ENCODE peak calls at places on chromosomes 2 and 18, in six cellular contexts. P, C, T, X, M and V are unnamed samples.

GRCh38 chr2:119475225-119475856 is 43.7 kb downstream of the TMEM37 start:
- DNase-seq in P (no peak), C (no peak), T (no peak), X (no peak), M (no peak), V (no peak)

GRCh38 chr2:42961385-42961800 is 169.0 kb upstream of the HAAO start:
- DNase-seq in P (peak), C (no peak), T (no peak), X (no peak), M (no peak), V (no peak)

GRCh38 chr2:159185401-159186130 is 100.9 kb downstream of the WDSUB1 start:
- DNase-seq in P (no peak), C (peak), T (peak), X (peak), M (peak), V (peak)

GRCh38 chr2:75065402-75066008 is 107.1 kb downstream of the POLE4 start:
- DNase-seq in P (no peak), C (peak), T (no peak), X (no peak), M (peak), V (peak)

GRCh38 chr2:78455586-78455985 is 569.9 kb upstream of the REG3G start:
- DNase-seq in P (no peak), C (no peak), T (no peak), X (no peak), M (no peak), V (no peak)

GRCh38 chr2:88122141-88122884 is 5.5 kb downstream of the FABP1 start:
- DNase-seq in P (no peak), C (no peak), T (no peak), X (no peak), M (no peak), V (no peak)

GRCh38 chr2:151063271-151063670 is 198.4 kb downstream of the RBM43 start:
- DNase-seq in P (no peak), C (peak), T (no peak), X (no peak), M (peak), V (peak)

GRCh38 chr2:115294999-115295398 is 852.6 kb downstream of the DPP10 start:
- DNase-seq in P (no peak), C (no peak), T (no peak), X (no peak), M (no peak), V (no peak)

GRCh38 chr2:37456479-37456878 is 112.0 kb downstream of the QPCT start:
- DNase-seq in P (no peak), C (peak), T (no peak), X (no peak), M (peak), V (no peak)

GRCh38 chr2:158239271-158239670 is 137.6 kb downstream of the UPP2 start:
- DNase-seq in P (no peak), C (peak), T (no peak), X (peak), M (no peak), V (no peak)

GRCh38 chr2:69703189-69703588 is 38.7 kb upstream of the ANXA4 start:
- DNase-seq in P (no peak), C (no peak), T (no peak), X (no peak), M (no peak), V (peak)

GRCh38 chr2:161104054-161104553 is 56.1 kb upstream of the TANK start:
- DNase-seq in P (no peak), C (no peak), T (peak), X (peak), M (peak), V (no peak)

GRCh38 chr2:124566518-124566970 is 541.5 kb downstream of the CNTNAP5 start:
- DNase-seq in P (no peak), C (no peak), T (no peak), X (peak), M (no peak), V (no peak)

GRCh38 chr2:236159778-236160170 is 8.4 kb downstream of the GBX2 start:
- DNase-seq in P (no peak), C (no peak), T (no peak), X (no peak), M (no peak), V (no peak)

GRCh38 chr18:5173216-5173615 is 23.8 kb downstream of the AKAIN1 start:
- DNase-seq in P (no peak), C (no peak), T (no peak), X (no peak), M (no peak), V (no peak)

GRCh38 chr18:644395-645004 is 13.0 kb upstream of the TYMS start:
- DNase-seq in P (no peak), C (no peak), T (no peak), X (peak), M (no peak), V (no peak)

GRCh38 chr2:29923110-29923721 is 1.8 kb upstream of the ALK start:
- DNase-seq in P (no peak), C (peak), T (peak), X (peak), M (peak), V (peak)

GRCh38 chr2:188381614-188382013 is 89.9 kb downstream of the GULP1 start:
- DNase-seq in P (no peak), C (peak), T (no peak), X (peak), M (peak), V (peak)

GRCh38 chr2:6960659-6961058 is 43.4 kb downstream of the RNF144A start:
- DNase-seq in P (no peak), C (peak), T (no peak), X (no peak), M (peak), V (peak)

GRCh38 chr2:128458438-128458837 is 139.8 kb upstream of the HS6ST1 start:
- DNase-seq in P (no peak), C (peak), T (no peak), X (peak), M (peak), V (no peak)

GRCh38 chr2:97713296-97714083 is at the start of gene ZAP70:
- DNase-seq in P (no peak), C (no peak), T (no peak), X (no peak), M (no peak), V (no peak)

GRCh38 chr18:13271512-13271911 is 53.0 kb downstream of the LDLRAD4 start:
- DNase-seq in P (no peak), C (no peak), T (no peak), X (no peak), M (no peak), V (no peak)

GRCh38 chr2:237772513-237772912 is 26.1 kb upstream of the RBM44 start:
- DNase-seq in P (no peak), C (no peak), T (no peak), X (no peak), M (no peak), V (no peak)

GRCh38 chr2:233064526-233065199 is 4.5 kb downstream of the INPP5D start:
- DNase-seq in P (no peak), C (no peak), T (no peak), X (no peak), M (no peak), V (no peak)

GRCh38 chr2:21866316-21866715 is 742.5 kb downstream of the TDRD15 start:
- DNase-seq in P (no peak), C (no peak), T (no peak), X (no peak), M (no peak), V (no peak)

GRCh38 chr18:43525149-43525548 is 247.9 kb upstream of the SYT4 start:
- DNase-seq in P (no peak), C (no peak), T (no peak), X (no peak), M (no peak), V (no peak)

GRCh38 chr2:43131051-43131889 is 95.1 kb downstream of the ZFP36L2 start:
- DNase-seq in P (peak), C (peak), T (peak), X (peak), M (peak), V (peak)

GRCh38 chr2:5729426-5729825 is 37.2 kb downstream of the SOX11 start:
- DNase-seq in P (no peak), C (no peak), T (no peak), X (no peak), M (no peak), V (no peak)

GRCh38 chr2:96547203-96547641 is 10.7 kb downstream of the ARID5A start:
- DNase-seq in P (no peak), C (no peak), T (no peak), X (no peak), M (no peak), V (no peak)

GRCh38 chr2:123771928-123772632 is 253.0 kb upstream of the CNTNAP5 start:
- DNase-seq in P (no peak), C (no peak), T (no peak), X (peak), M (no peak), V (no peak)

GRCh38 chr2:230925443-230925878 is 419 bp upstream of the GPR55 start:
- DNase-seq in P (no peak), C (peak), T (no peak), X (no peak), M (no peak), V (no peak)
- H3K4me3 ChIP-seq in P (no peak), C (no peak), T (no peak), X (no peak), M (no peak), V (no peak)

GRCh38 chr2:129934044-129934822 is 45.2 kb upstream of the RAB6C start:
- DNase-seq in P (no peak), C (no peak), T (no peak), X (no peak), M (no peak), V (no peak)
- H3K4me3 ChIP-seq in P (no peak), C (no peak), T (no peak), X (no peak), M (no peak), V (no peak)

DNA sequence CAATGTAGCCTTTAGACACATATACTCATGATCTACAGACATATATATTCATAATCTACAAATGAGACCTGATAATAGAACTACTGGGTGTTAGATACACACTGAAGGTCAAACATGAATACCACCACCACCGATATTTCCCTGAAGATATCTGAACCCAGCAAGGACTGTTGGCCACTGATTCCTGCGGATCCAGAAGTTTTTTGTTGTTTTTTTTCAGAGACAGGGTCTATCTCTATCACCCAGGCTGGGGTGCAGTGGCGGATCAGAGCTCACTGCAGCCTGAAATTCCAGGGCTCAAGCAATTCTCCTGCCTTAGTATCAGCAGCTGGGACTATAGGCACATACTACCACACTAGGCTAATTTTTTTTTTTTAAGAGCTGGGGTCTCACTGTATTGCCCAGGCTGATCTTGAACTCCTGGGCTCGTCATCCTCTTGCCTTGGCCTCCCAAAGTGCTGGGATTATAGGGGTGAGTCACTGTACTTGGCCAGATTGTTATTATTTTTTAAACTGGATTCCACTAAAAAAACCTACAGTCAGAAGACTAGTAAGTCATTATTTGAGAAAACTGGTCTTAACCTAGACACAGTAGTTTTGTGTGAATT is 1.8 kb downstream of the METTL5 start:
- DNase-seq in P (no peak), C (no peak), T (no peak), X (no peak), M (peak), V (no peak)
- H3K4me3 ChIP-seq in P (peak), C (peak), T (no peak), X (peak), M (no peak), V (no peak)

GRCh38 chr2:34103437-34103836 is 504.3 kb upstream of the FAM98A start:
- DNase-seq in P (no peak), C (no peak), T (peak), X (no peak), M (no peak), V (no peak)

GRCh38 chr2:34105015-34105767 is 506.1 kb upstream of the FAM98A start:
- DNase-seq in P (no peak), C (peak), T (no peak), X (peak), M (peak), V (peak)

GRCh38 chr2:34107811-34108210 is 508.7 kb upstream of the FAM98A start:
- DNase-seq in P (no peak), C (no peak), T (no peak), X (peak), M (no peak), V (no peak)

GRCh38 chr2:34102359-34102758 is 503.3 kb upstream of the FAM98A start:
- DNase-seq in P (no peak), C (peak), T (no peak), X (peak), M (peak), V (peak)

GRCh38 chr2:34104601-34105000 is 505.5 kb upstream of the FAM98A start:
- DNase-seq in P (no peak), C (peak), T (no peak), X (peak), M (peak), V (peak)
- H3K4me3 ChIP-seq in P (no peak), C (no peak), T (no peak), X (peak), M (no peak), V (no peak)

DNA sequence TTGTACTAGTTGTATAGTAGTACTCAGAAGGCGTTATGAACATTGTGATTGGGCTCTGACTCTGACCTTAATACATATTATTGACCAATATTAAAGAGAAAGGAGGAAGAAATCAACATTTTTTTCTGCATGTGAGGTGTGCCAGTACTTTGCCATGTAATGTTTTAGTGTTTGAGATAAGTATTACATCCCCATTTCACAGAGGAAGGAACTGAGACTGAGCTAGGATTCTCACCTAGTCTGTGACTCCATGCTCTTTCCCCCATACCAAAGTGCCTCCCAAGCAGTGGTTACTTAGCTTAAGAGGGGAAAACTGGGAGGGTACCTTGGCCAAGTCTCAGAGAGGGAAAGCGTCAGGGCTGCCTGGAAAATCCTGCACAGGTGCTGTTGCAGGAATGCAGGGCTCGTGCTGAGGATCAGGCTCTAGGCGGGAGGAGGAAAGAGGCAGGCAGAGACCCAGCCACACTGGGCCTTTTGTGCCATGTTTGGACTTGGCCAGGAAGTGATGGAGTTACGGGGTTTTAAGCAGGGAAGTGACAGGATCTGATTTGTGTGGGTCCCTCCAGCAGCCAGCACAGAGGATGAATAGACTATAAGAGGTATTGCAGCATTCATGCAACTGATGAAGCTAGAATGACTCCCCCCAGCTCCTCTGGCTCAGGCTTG is 1.7 kb downstream of the PNKD start:
- DNase-seq in P (no peak), C (no peak), T (no peak), X (no peak), M (no peak), V (no peak)
- H3K4me3 ChIP-seq in P (peak), C (no peak), T (no peak), X (peak), M (no peak), V (no peak)